ENCODE peak calls at places on chromosomes 4 and X, in six cellular contexts. X is A673; M is CD8-positive, alpha-beta memory T cell; O is GDM1; F is RKO; Q is AG20443. C is an unnamed sample.

GRCh38 chrX:22165732-22166457 is 106.8 kb upstream of the CBLL2 start:
- DNase-seq in Q (no peak), M (no peak), F (no peak), O (no peak), X (peak; percentile 24), C (no peak)

GRCh38 chr4:77493829-77494551 is 111.6 kb upstream of the CXCL13 start:
- DNase-seq in Q (no peak), M (no peak), F (no peak), X (no peak), O (no peak), C (no peak)

GRCh38 chrX:120732879-120733278 is 103.0 kb upstream of the C1GALT1C1 start:
- DNase-seq in M (no peak), X (no peak), Q (no peak), F (no peak), O (no peak), C (no peak)

GRCh38 chr4:121454251-121454979 is 73.6 kb upstream of the QRFPR start:
- DNase-seq in O (no peak), X (no peak), Q (no peak), M (no peak), F (no peak), C (no peak)

GRCh38 chr4:15712214-15712613 is 9.3 kb downstream of the BST1 start:
- DNase-seq in F (no peak), X (no peak), Q (no peak), M (no peak), O (no peak), C (no peak)

GRCh38 chrX:11893933-11894710 is 136.1 kb downstream of the MSL3 start:
- DNase-seq in F (no peak), M (no peak), O (no peak), X (no peak), Q (no peak), C (no peak)

GRCh38 chr4:37685211-37685725 is 908 bp downstream of the RELL1 start:
- DNase-seq in Q (peak; percentile 43), O (peak; percentile 16), F (peak; percentile 70), M (peak; percentile 46), X (peak; percentile 36), C (peak; percentile 53)

GRCh38 chr4:180923476-180923875 is 1319.7 kb upstream of the TENM3 start:
- DNase-seq in M (no peak), F (no peak), O (no peak), X (no peak), Q (peak; percentile 75), C (no peak)

GRCh38 chr4:185359767-185360446 is 35.8 kb downstream of the LRP2BP start:
- DNase-seq in X (no peak), Q (no peak), F (no peak), O (no peak), M (no peak), C (no peak)

GRCh38 chr4:86558799-86559198 is 35.3 kb upstream of the PTPN13 start:
- DNase-seq in O (no peak), X (no peak), Q (no peak), M (no peak), F (no peak), C (no peak)

GRCh38 chr4:152735302-152735917 is 44.1 kb downstream of the TIGD4 start:
- DNase-seq in X (peak; percentile 58), M (no peak), O (no peak), Q (peak; percentile 39), F (peak; percentile 51), C (peak; percentile 39)

C was measured in HT-29.